ENCODE peak calls at places on chromosomes 11 and 22, in eight cellular contexts. C is activated CD4-positive, alpha-beta T cell treated with anti-CD3 and anti-CD28 coated beads for 24 hours; H is endothelial cell; Q is mammary epithelial cell; O is NT2/D1; B is activated T-helper 1 cell treated with Interleukin-2 at 50 U/mL for 16 hours; K is endodermal cell; J is colonic mucosa. D is an unnamed sample.

GRCh38 chr22:37163618-37164534 is 14.2 kb upstream of the IL2RB start:
- DNase-seq in C (peak), H (no peak), Q (no peak), O (no peak), B (no peak), K (no peak), J (no peak), D (no peak)

GRCh38 chr11:2751523-2752203 is 51.9 kb upstream of the KCNQ1OT1 start:
- DNase-seq in C (no peak), H (no peak), Q (no peak), O (no peak), B (no peak), K (no peak), J (no peak), D (no peak)

GRCh38 chr11:123061403-123062157 is at the start of gene HSPA8:
- DNase-seq in C (no peak), H (peak), Q (peak), O (no peak), B (peak), K (peak), J (peak), D (peak)

GRCh38 chr22:24706732-24707476 is 67.6 kb downstream of the PIWIL3 start:
- DNase-seq in C (no peak), H (no peak), Q (no peak), O (no peak), B (no peak), K (no peak), J (no peak), D (no peak)

GRCh38 chr11:14451825-14452224 is 47.8 kb downstream of the COPB1 start:
- DNase-seq in C (no peak), H (no peak), Q (no peak), O (no peak), B (no peak), K (no peak), J (no peak), D (no peak)

GRCh38 chr11:15622231-15622890 is 507.6 kb downstream of the INSC start:
- DNase-seq in C (no peak), H (no peak), Q (no peak), O (peak), B (no peak), K (peak), J (no peak), D (no peak)

GRCh38 chr11:92739020-92739419 is 230.4 kb upstream of the MTNR1B start:
- DNase-seq in C (no peak), H (no peak), Q (peak), O (no peak), B (no peak), K (no peak), J (no peak), D (no peak)

GRCh38 chr11:89437317-89437716 is 53.9 kb downstream of the NOX4 start:
- DNase-seq in C (no peak), H (no peak), Q (no peak), O (no peak), B (no peak), K (peak), J (no peak), D (no peak)

GRCh38 chr11:68028802-68029475 is 1.5 kb upstream of the NDUFS8 start:
- DNase-seq in C (no peak), H (no peak), Q (peak), O (no peak), B (no peak), K (no peak), J (no peak), D (no peak)